ENCODE peak calls at places on chromosomes 16 and 17, in eight cellular contexts. One of them, this sample, is unnamed.

GRCh38 chr17:21368545-21369246 is 7.5 kb upstream of the KCNJ12 start:
- DNase-seq in body of pancreas: no peak
- DNase-seq in fibroblast of lung: no peak
- DNase-seq in foreskin fibroblast: no peak
- DNase-seq in BJ: no peak
- DNase-seq in breast epithelium: no peak
- DNase-seq in hepatocyte: no peak
- DNase-seq in lung: no peak
- DNase-seq in this sample: no peak

GRCh38 chr17:40190197-40191021 is 13.1 kb downstream of the RAPGEFL1 start:
- DNase-seq in hepatocyte: no peak
- DNase-seq in lung: no peak
- DNase-seq in foreskin fibroblast: peak
- DNase-seq in BJ: no peak
- DNase-seq in fibroblast of lung: no peak
- DNase-seq in body of pancreas: peak
- DNase-seq in breast epithelium: no peak
- DNase-seq in this sample: no peak

GRCh38 chr16:58738672-58739296 is 4.7 kb upstream of the GOT2 start:
- DNase-seq in fibroblast of lung: no peak
- DNase-seq in lung: no peak
- DNase-seq in BJ: no peak
- DNase-seq in foreskin fibroblast: no peak
- DNase-seq in hepatocyte: no peak
- DNase-seq in body of pancreas: no peak
- DNase-seq in breast epithelium: no peak
- DNase-seq in this sample: no peak

GRCh38 chr17:13835151-13835550 is 233.4 kb upstream of the HS3ST3A1 start:
- DNase-seq in foreskin fibroblast: no peak
- DNase-seq in hepatocyte: no peak
- DNase-seq in breast epithelium: no peak
- DNase-seq in BJ: no peak
- DNase-seq in fibroblast of lung: peak
- DNase-seq in body of pancreas: no peak
- DNase-seq in lung: no peak
- DNase-seq in this sample: no peak

GRCh38 chr17:29958947-29959657 is 17.7 kb downstream of the EFCAB5 start:
- DNase-seq in BJ: no peak
- DNase-seq in foreskin fibroblast: peak
- DNase-seq in breast epithelium: no peak
- DNase-seq in hepatocyte: no peak
- DNase-seq in fibroblast of lung: no peak
- DNase-seq in body of pancreas: no peak
- DNase-seq in lung: no peak
- DNase-seq in this sample: no peak

GRCh38 chr16:61936522-61936921 is 99.7 kb downstream of the CDH8 start:
- DNase-seq in body of pancreas: no peak
- DNase-seq in breast epithelium: no peak
- DNase-seq in foreskin fibroblast: no peak
- DNase-seq in BJ: no peak
- DNase-seq in hepatocyte: no peak
- DNase-seq in lung: no peak
- DNase-seq in fibroblast of lung: no peak
- DNase-seq in this sample: no peak

GRCh38 chr16:57016831-57017230 is 27.5 kb downstream of the NLRC5 start:
- DNase-seq in breast epithelium: no peak
- DNase-seq in body of pancreas: no peak
- DNase-seq in lung: no peak
- DNase-seq in hepatocyte: no peak
- DNase-seq in fibroblast of lung: no peak
- DNase-seq in foreskin fibroblast: no peak
- DNase-seq in BJ: no peak
- DNase-seq in this sample: no peak

GRCh38 chr16:68069511-68070248 is 15.5 kb upstream of the NFATC3 start:
- DNase-seq in fibroblast of lung: no peak
- DNase-seq in foreskin fibroblast: no peak
- DNase-seq in breast epithelium: no peak
- DNase-seq in body of pancreas: peak
- DNase-seq in hepatocyte: no peak
- DNase-seq in lung: peak
- DNase-seq in BJ: no peak
- DNase-seq in this sample: no peak

GRCh38 chr16:4580245-4580644 is 24.1 kb downstream of the C16orf96 start:
- DNase-seq in foreskin fibroblast: peak
- DNase-seq in BJ: no peak
- DNase-seq in hepatocyte: no peak
- DNase-seq in body of pancreas: peak
- DNase-seq in fibroblast of lung: peak
- DNase-seq in breast epithelium: no peak
- DNase-seq in lung: no peak
- DNase-seq in this sample: no peak

GRCh38 chr17:58082870-58083490 is at the start of gene DYNLL2:
- DNase-seq in foreskin fibroblast: peak
- DNase-seq in lung: peak
- DNase-seq in fibroblast of lung: peak
- DNase-seq in hepatocyte: peak
- DNase-seq in BJ: peak
- DNase-seq in body of pancreas: peak
- DNase-seq in breast epithelium: peak
- DNase-seq in this sample: peak

GRCh38 chr17:58085039-58085715 is 2.0 kb downstream of the DYNLL2 start:
- DNase-seq in body of pancreas: no peak
- DNase-seq in lung: no peak
- DNase-seq in fibroblast of lung: no peak
- DNase-seq in hepatocyte: no peak
- DNase-seq in breast epithelium: no peak
- DNase-seq in foreskin fibroblast: peak
- DNase-seq in BJ: no peak
- DNase-seq in this sample: no peak

GRCh38 chr17:58083491-58084316 is 485 bp downstream of the DYNLL2 start:
- DNase-seq in BJ: no peak
- DNase-seq in breast epithelium: no peak
- DNase-seq in lung: peak
- DNase-seq in hepatocyte: peak
- DNase-seq in body of pancreas: peak
- DNase-seq in fibroblast of lung: peak
- DNase-seq in foreskin fibroblast: peak
- DNase-seq in this sample: no peak

GRCh38 chr17:58082341-58082869 is 814 bp upstream of the DYNLL2 start:
- DNase-seq in foreskin fibroblast: no peak
- DNase-seq in hepatocyte: no peak
- DNase-seq in body of pancreas: no peak
- DNase-seq in breast epithelium: no peak
- DNase-seq in lung: no peak
- DNase-seq in fibroblast of lung: no peak
- DNase-seq in BJ: no peak
- DNase-seq in this sample: no peak

DNA sequence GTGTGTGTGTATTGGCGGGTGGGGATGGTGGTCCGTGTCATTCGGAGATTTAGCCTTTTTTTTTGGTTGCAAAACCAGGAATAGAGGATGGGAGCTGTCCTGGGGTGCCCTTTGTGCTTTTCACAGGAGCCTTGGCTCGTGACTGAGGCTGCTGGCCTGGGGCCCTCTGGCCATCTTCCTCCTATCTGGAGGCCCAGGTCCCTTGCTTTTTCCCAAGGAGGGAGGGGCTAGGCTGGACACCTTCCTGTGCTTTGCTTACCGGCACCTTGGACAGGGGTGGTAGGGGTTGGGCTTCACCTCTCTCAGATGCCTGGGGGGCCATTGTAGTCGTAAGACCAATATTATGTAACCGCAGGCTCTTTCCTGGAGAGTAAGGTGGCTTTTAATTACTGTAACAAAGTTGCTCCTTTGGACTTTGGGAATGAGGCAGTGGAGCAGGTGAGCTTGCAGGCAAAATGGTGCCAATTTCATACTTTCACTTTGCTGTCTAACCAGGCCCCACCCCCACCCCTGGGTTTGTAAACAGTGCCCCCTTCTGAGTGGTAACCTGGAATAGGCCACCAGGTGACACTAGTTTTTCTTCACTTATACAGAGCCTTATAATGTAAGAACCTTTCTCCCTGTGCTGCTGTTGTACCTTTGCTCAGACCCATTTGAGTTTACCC is 1.2 kb downstream of the DYNLL2 start:
- DNase-seq in BJ: no peak
- DNase-seq in lung: peak
- DNase-seq in foreskin fibroblast: peak
- DNase-seq in fibroblast of lung: peak
- DNase-seq in breast epithelium: no peak
- DNase-seq in hepatocyte: peak
- DNase-seq in body of pancreas: peak
- DNase-seq in this sample: no peak
- TF ChIP-seq CTCF in BJ: peak
- TF ChIP-seq CTCF in lung: no peak
- TF ChIP-seq CTCF in foreskin fibroblast: no peak
- TF ChIP-seq CTCF in fibroblast of lung: no peak
- TF ChIP-seq CTCF in breast epithelium: no peak
- TF ChIP-seq CTCF in hepatocyte: peak
- TF ChIP-seq CTCF in body of pancreas: peak
- TF ChIP-seq CTCF in this sample: peak

GRCh38 chr16:27452569-27453475 is 50.8 kb downstream of the IL21R start:
- DNase-seq in fibroblast of lung: no peak
- DNase-seq in lung: no peak
- DNase-seq in foreskin fibroblast: peak
- DNase-seq in hepatocyte: no peak
- DNase-seq in breast epithelium: no peak
- DNase-seq in BJ: no peak
- DNase-seq in body of pancreas: no peak
- DNase-seq in this sample: no peak

GRCh38 chr16:27458987-27459688 is 57.2 kb downstream of the IL21R start:
- DNase-seq in lung: no peak
- DNase-seq in breast epithelium: no peak
- DNase-seq in foreskin fibroblast: no peak
- DNase-seq in fibroblast of lung: no peak
- DNase-seq in hepatocyte: no peak
- DNase-seq in BJ: no peak
- DNase-seq in body of pancreas: no peak
- DNase-seq in this sample: no peak

GRCh38 chr16:27453476-27453825 is 51.5 kb downstream of the IL21R start:
- DNase-seq in foreskin fibroblast: no peak
- DNase-seq in fibroblast of lung: no peak
- DNase-seq in BJ: no peak
- DNase-seq in breast epithelium: no peak
- DNase-seq in hepatocyte: no peak
- DNase-seq in lung: no peak
- DNase-seq in body of pancreas: no peak
- DNase-seq in this sample: no peak

GRCh38 chr16:27458196-27458728 is 56.3 kb downstream of the IL21R start:
- DNase-seq in lung: no peak
- DNase-seq in BJ: no peak
- DNase-seq in foreskin fibroblast: no peak
- DNase-seq in body of pancreas: no peak
- DNase-seq in hepatocyte: no peak
- DNase-seq in fibroblast of lung: no peak
- DNase-seq in breast epithelium: no peak
- DNase-seq in this sample: no peak

GRCh38 chr16:27455700-27456099 is 53.7 kb downstream of the IL21R start:
- DNase-seq in fibroblast of lung: no peak
- DNase-seq in lung: no peak
- DNase-seq in BJ: no peak
- DNase-seq in breast epithelium: no peak
- DNase-seq in hepatocyte: no peak
- DNase-seq in foreskin fibroblast: no peak
- DNase-seq in body of pancreas: no peak
- DNase-seq in this sample: no peak
- H3K4me3 ChIP-seq in fibroblast of lung: no peak
- H3K4me3 ChIP-seq in lung: no peak
- H3K4me3 ChIP-seq in BJ: no peak
- H3K4me3 ChIP-seq in breast epithelium: no peak
- H3K4me3 ChIP-seq in hepatocyte: no peak
- H3K4me3 ChIP-seq in foreskin fibroblast: no peak
- H3K4me3 ChIP-seq in body of pancreas: no peak
- H3K4me3 ChIP-seq in this sample: no peak

DNA sequence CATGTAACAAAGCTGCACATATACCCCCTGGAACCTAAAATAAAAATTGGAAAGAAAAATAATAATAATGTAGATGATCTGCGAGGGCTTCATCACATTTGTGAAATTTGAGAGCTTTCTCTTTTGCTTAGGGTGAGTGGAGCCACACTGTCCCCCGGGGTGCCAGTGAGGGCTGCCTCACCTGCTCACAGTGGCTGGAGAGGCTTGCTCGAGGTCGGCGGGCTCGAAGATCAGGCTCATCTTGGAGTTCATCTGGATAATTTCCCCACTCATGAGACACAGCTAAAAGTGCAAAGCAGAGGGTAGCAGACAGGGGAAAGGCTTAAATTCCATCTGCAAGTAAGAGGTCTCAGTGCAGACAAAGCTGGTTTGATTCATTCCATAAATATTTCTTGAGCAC is 123.8 kb downstream of the DNAH3 start:
- DNase-seq in fibroblast of lung: no peak
- DNase-seq in breast epithelium: no peak
- DNase-seq in lung: no peak
- DNase-seq in hepatocyte: no peak
- DNase-seq in body of pancreas: no peak
- DNase-seq in BJ: no peak
- DNase-seq in foreskin fibroblast: no peak
- DNase-seq in this sample: no peak
- TF ChIP-seq CTCF in fibroblast of lung: no peak
- TF ChIP-seq CTCF in breast epithelium: no peak
- TF ChIP-seq CTCF in lung: no peak
- TF ChIP-seq CTCF in hepatocyte: no peak
- TF ChIP-seq CTCF in body of pancreas: no peak
- TF ChIP-seq CTCF in BJ: no peak
- TF ChIP-seq CTCF in foreskin fibroblast: no peak
- TF ChIP-seq CTCF in this sample: no peak

GRCh38 chr17:56583772-56584171 is 9.7 kb upstream of the NOG start:
- DNase-seq in body of pancreas: no peak
- DNase-seq in hepatocyte: no peak
- DNase-seq in fibroblast of lung: no peak
- DNase-seq in foreskin fibroblast: no peak
- DNase-seq in lung: no peak
- DNase-seq in BJ: no peak
- DNase-seq in breast epithelium: no peak
- DNase-seq in this sample: no peak

GRCh38 chr17:56577190-56577589 is 16.3 kb upstream of the NOG start:
- DNase-seq in breast epithelium: no peak
- DNase-seq in foreskin fibroblast: no peak
- DNase-seq in fibroblast of lung: no peak
- DNase-seq in body of pancreas: no peak
- DNase-seq in hepatocyte: no peak
- DNase-seq in BJ: no peak
- DNase-seq in lung: no peak
- DNase-seq in this sample: no peak

GRCh38 chr17:56581635-56582605 is 11.6 kb upstream of the NOG start:
- DNase-seq in body of pancreas: no peak
- DNase-seq in lung: no peak
- DNase-seq in hepatocyte: no peak
- DNase-seq in breast epithelium: no peak
- DNase-seq in foreskin fibroblast: no peak
- DNase-seq in BJ: no peak
- DNase-seq in fibroblast of lung: no peak
- DNase-seq in this sample: no peak

GRCh38 chr17:56577810-56578209 is 15.7 kb upstream of the NOG start:
- DNase-seq in foreskin fibroblast: no peak
- DNase-seq in breast epithelium: no peak
- DNase-seq in lung: no peak
- DNase-seq in fibroblast of lung: no peak
- DNase-seq in hepatocyte: no peak
- DNase-seq in BJ: no peak
- DNase-seq in body of pancreas: no peak
- DNase-seq in this sample: no peak
- H3K4me3 ChIP-seq in foreskin fibroblast: no peak
- H3K4me3 ChIP-seq in breast epithelium: no peak
- H3K4me3 ChIP-seq in lung: no peak
- H3K4me3 ChIP-seq in fibroblast of lung: no peak
- H3K4me3 ChIP-seq in hepatocyte: no peak
- H3K4me3 ChIP-seq in BJ: no peak
- H3K4me3 ChIP-seq in body of pancreas: no peak
- H3K4me3 ChIP-seq in this sample: no peak

This sample was measured in kidney epithelial cell.